ENCODE peak calls at places on chromosomes 7 and 10, in seven cellular contexts. D is neuronal stem cell, F is IMR-90, P is H9, M is mesenchymal stem cell, S is H1, I is trophoblast cell. Z is an unnamed sample.

GRCh38 chr10:101903827-101904520 is 60.4 kb upstream of the KCNIP2 start:
- DNase-seq in D (no peak), F (peak), P (no peak), M (peak), S (no peak), I (no peak), Z (no peak)

GRCh38 chr10:104895541-104895940 is 254.5 kb downstream of the SORCS3 start:
- DNase-seq in D (no peak), F (no peak), P (no peak), M (no peak), S (no peak), I (no peak), Z (no peak)

GRCh38 chr10:85601526-85601925 is 765.1 kb downstream of the GRID1 start:
- DNase-seq in D (no peak), F (no peak), P (peak), M (no peak), S (peak), I (peak), Z (no peak)

GRCh38 chr10:125035136-125035535 is 93.2 kb downstream of the ZRANB1 start:
- DNase-seq in D (no peak), F (peak), P (no peak), M (peak), S (no peak), I (no peak), Z (peak)

GRCh38 chr10:29525762-29526161 is 109.0 kb downstream of the SVIL start:
- DNase-seq in D (no peak), F (no peak), P (no peak), M (no peak), S (no peak), I (no peak), Z (no peak)

GRCh38 chr10:107280293-107280692 is 115.8 kb upstream of the SORCS1 start:
- DNase-seq in D (no peak), F (no peak), P (no peak), M (no peak), S (no peak), I (no peak), Z (no peak)

GRCh38 chr7:22607180-22607579 is 107.2 kb upstream of the STEAP1B start:
- DNase-seq in D (no peak), F (peak), P (no peak), M (peak), S (no peak), I (no peak), Z (no peak)

GRCh38 chr10:63054889-63055606 is 78.1 kb upstream of the NRBF2 start:
- DNase-seq in D (no peak), F (no peak), P (no peak), M (no peak), S (no peak), I (no peak), Z (no peak)

GRCh38 chr7:47102442-47102841 is 479.5 kb downstream of the TNS3 start:
- DNase-seq in D (no peak), F (no peak), P (no peak), M (no peak), S (no peak), I (no peak), Z (no peak)

GRCh38 chr10:133236411-133237240 is 1.0 kb upstream of the VENTX start:
- DNase-seq in D (no peak), F (no peak), P (no peak), M (no peak), S (no peak), I (no peak), Z (no peak)

GRCh38 chr10:11162828-11163599 is 145.3 kb downstream of the CELF2 start:
- DNase-seq in D (no peak), F (no peak), P (no peak), M (no peak), S (peak), I (peak), Z (no peak)

GRCh38 chr7:155489862-155490696 is 32.1 kb downstream of the EN2 start:
- DNase-seq in D (no peak), F (no peak), P (peak), M (no peak), S (peak), I (no peak), Z (no peak)

GRCh38 chr7:139490130-139490529 is 6.7 kb upstream of the KLRG2 start:
- DNase-seq in D (no peak), F (no peak), P (no peak), M (no peak), S (no peak), I (no peak), Z (no peak)

GRCh38 chr10:35711615-35712411 is 69.7 kb upstream of the FZD8 start:
- DNase-seq in D (no peak), F (no peak), P (peak), M (no peak), S (no peak), I (no peak), Z (peak)

GRCh38 chr10:69367469-69367868 is 49.2 kb downstream of the TACR2 start:
- DNase-seq in D (no peak), F (no peak), P (no peak), M (no peak), S (no peak), I (no peak), Z (peak)

GRCh38 chr10:52378124-52378523 is 64.0 kb downstream of the DKK1 start:
- DNase-seq in D (no peak), F (no peak), P (no peak), M (no peak), S (no peak), I (no peak), Z (peak)

GRCh38 chr10:79273603-79274002 is 73.7 kb upstream of the PPIF start:
- DNase-seq in D (no peak), F (no peak), P (no peak), M (no peak), S (no peak), I (no peak), Z (no peak)

GRCh38 chr10:52540479-52540984 is 226.5 kb downstream of the DKK1 start:
- DNase-seq in D (no peak), F (no peak), P (no peak), M (no peak), S (no peak), I (no peak), Z (no peak)

GRCh38 chr7:159143780-159144755 is 599 bp downstream of the VIPR2 start:
- DNase-seq in D (peak), F (no peak), P (peak), M (no peak), S (peak), I (no peak), Z (peak)

GRCh38 chr7:51705701-51706100 is 389.1 kb upstream of the COBL start:
- DNase-seq in D (no peak), F (no peak), P (no peak), M (no peak), S (no peak), I (no peak), Z (no peak)

GRCh38 chr7:130369110-130369711 is 11.1 kb upstream of the CPA1 start:
- DNase-seq in D (no peak), F (peak), P (no peak), M (peak), S (no peak), I (peak), Z (peak)

GRCh38 chr10:12634532-12634931 is 285.2 kb downstream of the CAMK1D start:
- DNase-seq in D (no peak), F (no peak), P (no peak), M (peak), S (no peak), I (no peak), Z (no peak)

GRCh38 chr10:72058989-72059842 is 29.1 kb downstream of the SPOCK2 start:
- DNase-seq in D (no peak), F (no peak), P (no peak), M (peak), S (no peak), I (no peak), Z (no peak)

GRCh38 chr7:44377134-44377463 is 51.7 kb upstream of the CAMK2B start:
- DNase-seq in D (no peak), F (no peak), P (peak), M (no peak), S (peak), I (no peak), Z (no peak)

GRCh38 chr10:69479241-69479730 is 28.0 kb downstream of the TSPAN15 start:
- DNase-seq in D (no peak), F (no peak), P (no peak), M (no peak), S (no peak), I (no peak), Z (no peak)

GRCh38 chr7:135755351-135755753 is 6.7 kb upstream of the FAM180A start:
- DNase-seq in D (no peak), F (no peak), P (no peak), M (no peak), S (no peak), I (no peak), Z (no peak)

GRCh38 chr10:88152720-88153119 is 289.3 kb downstream of the PTEN start:
- DNase-seq in D (no peak), F (peak), P (no peak), M (peak), S (no peak), I (peak), Z (peak)

GRCh38 chr7:126370038-126370668 is 882.6 kb downstream of the GRM8 start:
- DNase-seq in D (no peak), F (no peak), P (no peak), M (no peak), S (no peak), I (no peak), Z (no peak)

GRCh38 chr7:158720107-158720506 is 15.5 kb upstream of the NCAPG2 start:
- DNase-seq in D (no peak), F (no peak), P (no peak), M (no peak), S (no peak), I (no peak), Z (no peak)

DNA sequence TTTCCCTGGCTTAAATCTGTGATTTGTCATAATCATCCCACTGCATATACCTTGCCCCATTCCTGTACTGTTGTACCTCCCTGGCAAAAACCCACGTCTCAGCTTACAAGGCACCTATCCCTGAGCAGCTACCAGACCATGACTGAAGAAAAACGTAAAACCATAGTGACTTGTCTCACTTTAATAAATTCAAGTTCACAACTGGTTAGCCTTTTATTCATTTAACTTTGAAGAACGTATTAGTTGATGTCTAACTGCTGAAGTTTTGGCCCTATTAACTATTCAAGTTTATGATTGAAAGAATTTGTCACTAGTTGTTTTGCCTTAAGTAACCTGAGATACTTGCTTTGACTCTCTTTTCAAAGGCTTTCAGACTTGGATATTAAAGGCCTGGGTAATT is 59.6 kb downstream of the GALNT11 start:
- DNase-seq in D (no peak), F (no peak), P (no peak), M (no peak), S (no peak), I (no peak), Z (no peak)
- H3K4ac ChIP-seq in D (no peak), F (no peak), P (no peak), M (no peak), S (no peak), I (no peak), Z (no peak)

GRCh38 chr10:97032624-97033023 is 153.1 kb downstream of the SLIT1 start:
- DNase-seq in D (no peak), F (no peak), P (no peak), M (no peak), S (no peak), I (no peak), Z (no peak)
- H3K4ac ChIP-seq in D (no peak), F (no peak), P (no peak), M (no peak), S (no peak), I (no peak), Z (no peak)

GRCh38 chr7:69982197-69982596 is 383.9 kb downstream of the AUTS2 start:
- DNase-seq in D (peak), F (no peak), P (no peak), M (no peak), S (no peak), I (peak), Z (peak)
- H3K4ac ChIP-seq in D (no peak), F (no peak), P (no peak), M (no peak), S (no peak), I (no peak), Z (no peak)

GRCh38 chr10:77471069-77471536 is 166.5 kb downstream of the KCNMA1 start:
- DNase-seq in D (no peak), F (no peak), P (no peak), M (no peak), S (no peak), I (no peak), Z (no peak)

GRCh38 chr10:77474939-77475338 is 162.7 kb downstream of the KCNMA1 start:
- DNase-seq in D (no peak), F (no peak), P (no peak), M (no peak), S (no peak), I (no peak), Z (no peak)

GRCh38 chr10:77474386-77474785 is 163.2 kb downstream of the KCNMA1 start:
- DNase-seq in D (no peak), F (no peak), P (no peak), M (no peak), S (no peak), I (no peak), Z (no peak)

GRCh38 chr10:77475522-77475921 is 162.1 kb downstream of the KCNMA1 start:
- DNase-seq in D (no peak), F (no peak), P (no peak), M (no peak), S (no peak), I (no peak), Z (no peak)

DNA sequence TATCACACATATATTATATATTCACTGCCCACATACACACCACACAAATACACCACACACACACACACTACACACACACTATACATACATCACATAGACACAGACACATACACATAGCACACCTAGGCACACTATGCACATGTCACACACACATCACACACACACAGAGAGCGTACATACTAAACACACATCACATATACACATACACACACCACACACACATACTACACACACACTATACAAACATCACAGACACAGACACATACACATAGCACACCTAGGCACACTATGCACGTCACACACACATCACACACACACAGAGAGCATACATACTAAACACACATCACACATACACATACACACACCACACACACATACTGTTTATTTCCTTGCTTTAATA is 165.5 kb downstream of the KCNMA1 start:
- DNase-seq in D (no peak), F (no peak), P (no peak), M (no peak), S (no peak), I (no peak), Z (no peak)
- H3K4ac ChIP-seq in D (no peak), F (no peak), P (no peak), M (no peak), S (peak), I (no peak), Z (no peak)

GRCh38 chr10:75350791-75351190 is 50.8 kb downstream of the ZNF503 start:
- DNase-seq in D (no peak), F (peak), P (no peak), M (peak), S (no peak), I (no peak), Z (peak)
- H3K4ac ChIP-seq in D (no peak), F (peak), P (no peak), M (no peak), S (no peak), I (no peak), Z (no peak)

GRCh38 chr10:2980791-2981360 is 86.5 kb upstream of the PFKP start:
- DNase-seq in D (no peak), F (peak), P (no peak), M (peak), S (no peak), I (no peak), Z (peak)
- H3K4ac ChIP-seq in D (no peak), F (peak), P (no peak), M (no peak), S (no peak), I (no peak), Z (no peak)

GRCh38 chr10:99793819-99794218 is 11.4 kb downstream of the ABCC2 start:
- DNase-seq in D (no peak), F (no peak), P (no peak), M (no peak), S (no peak), I (no peak), Z (no peak)
- H3K4ac ChIP-seq in D (no peak), F (no peak), P (no peak), M (no peak), S (no peak), I (no peak), Z (no peak)

GRCh38 chr10:49615213-49615612 is 1.4 kb downstream of the CHAT start:
- DNase-seq in D (no peak), F (no peak), P (peak), M (no peak), S (no peak), I (no peak), Z (no peak)
- H3K4ac ChIP-seq in D (no peak), F (no peak), P (no peak), M (no peak), S (no peak), I (no peak), Z (no peak)

GRCh38 chr7:143042159-143042820 is 9.9 kb upstream of the OR6V1 start:
- DNase-seq in D (peak), F (no peak), P (no peak), M (no peak), S (no peak), I (peak), Z (peak)
- H3K4ac ChIP-seq in D (no peak), F (no peak), P (no peak), M (no peak), S (no peak), I (no peak), Z (no peak)